ENCODE peak calls at places on chromosomes 11 and 22, in five cellular contexts. One of them, this sample, is unnamed.

GRCh38 chr22:31241936-31242335 is 29.8 kb downstream of the LIMK2 start:
- DNase-seq in lower leg skin: no peak
- DNase-seq in tibial nerve: no peak
- DNase-seq in adrenal gland: no peak
- DNase-seq in stomach: no peak
- DNase-seq in this sample: peak; percentile 24

GRCh38 chr11:117517097-117517496 is 189.4 kb downstream of the CEP164 start:
- DNase-seq in stomach: no peak
- DNase-seq in lower leg skin: no peak
- DNase-seq in adrenal gland: no peak
- DNase-seq in tibial nerve: no peak
- DNase-seq in this sample: no peak

GRCh38 chr11:7353100-7353499 is 101.4 kb downstream of the SYT9 start:
- DNase-seq in adrenal gland: peak; percentile 12
- DNase-seq in tibial nerve: no peak
- DNase-seq in stomach: no peak
- DNase-seq in lower leg skin: no peak
- DNase-seq in this sample: peak; percentile 17

GRCh38 chr22:50305658-50306566 is 1.5 kb downstream of the PLXNB2 start:
- DNase-seq in tibial nerve: peak; percentile 53
- DNase-seq in stomach: peak; percentile 88
- DNase-seq in lower leg skin: peak; percentile 96
- DNase-seq in adrenal gland: peak; percentile 97
- DNase-seq in this sample: peak; percentile 28

GRCh38 chr11:123129920-123130319 is 65.1 kb downstream of the CLMP start:
- DNase-seq in tibial nerve: no peak
- DNase-seq in adrenal gland: no peak
- DNase-seq in lower leg skin: no peak
- DNase-seq in stomach: no peak
- DNase-seq in this sample: no peak

GRCh38 chr11:24453129-24453723 is 43.6 kb upstream of the LUZP2 start:
- DNase-seq in lower leg skin: no peak
- DNase-seq in tibial nerve: no peak
- DNase-seq in adrenal gland: no peak
- DNase-seq in stomach: no peak
- DNase-seq in this sample: no peak

GRCh38 chr11:110069158-110069737 is 23.9 kb upstream of the ZC3H12C start:
- DNase-seq in tibial nerve: no peak
- DNase-seq in lower leg skin: peak; percentile 92
- DNase-seq in stomach: peak; percentile 39
- DNase-seq in adrenal gland: peak; percentile 69
- DNase-seq in this sample: no peak

GRCh38 chr11:16805942-16806341 is 67.5 kb downstream of the C11orf58 start:
- DNase-seq in adrenal gland: no peak
- DNase-seq in tibial nerve: no peak
- DNase-seq in lower leg skin: no peak
- DNase-seq in stomach: no peak
- DNase-seq in this sample: no peak

GRCh38 chr11:6927030-6927617 is 898 bp downstream of the ZNF215 start:
- DNase-seq in adrenal gland: no peak
- DNase-seq in lower leg skin: no peak
- DNase-seq in stomach: no peak
- DNase-seq in tibial nerve: no peak
- DNase-seq in this sample: no peak

GRCh38 chr11:113675003-113675471 is 31.1 kb downstream of the TMPRSS5 start:
- DNase-seq in lower leg skin: no peak
- DNase-seq in stomach: no peak
- DNase-seq in adrenal gland: no peak
- DNase-seq in tibial nerve: no peak
- DNase-seq in this sample: no peak

GRCh38 chr11:94909371-94909820 is 64.0 kb downstream of the CWC15 start:
- DNase-seq in lower leg skin: no peak
- DNase-seq in stomach: no peak
- DNase-seq in adrenal gland: no peak
- DNase-seq in tibial nerve: no peak
- DNase-seq in this sample: no peak

GRCh38 chr11:44870615-44871176 is 80.0 kb downstream of the TP53I11 start:
- DNase-seq in stomach: no peak
- DNase-seq in lower leg skin: no peak
- DNase-seq in tibial nerve: no peak
- DNase-seq in adrenal gland: no peak
- DNase-seq in this sample: no peak

GRCh38 chr11:109062445-109062844 is 359.5 kb upstream of the C11orf87 start:
- DNase-seq in lower leg skin: no peak
- DNase-seq in adrenal gland: no peak
- DNase-seq in tibial nerve: no peak
- DNase-seq in stomach: no peak
- DNase-seq in this sample: no peak

GRCh38 chr22:46367707-46368191 is 32.2 kb downstream of the TRMU start:
- DNase-seq in tibial nerve: peak; percentile 47
- DNase-seq in adrenal gland: peak; percentile 83
- DNase-seq in stomach: peak; percentile 89
- DNase-seq in lower leg skin: peak; percentile 92
- DNase-seq in this sample: peak; percentile 68

GRCh38 chr11:125402436-125402835 is 93.6 kb downstream of the FEZ1 start:
- DNase-seq in stomach: no peak
- DNase-seq in tibial nerve: no peak
- DNase-seq in adrenal gland: peak; percentile 64
- DNase-seq in lower leg skin: no peak
- DNase-seq in this sample: no peak

GRCh38 chr11:120326228-120326627 is 1.1 kb downstream of the TLCD5 start:
- DNase-seq in lower leg skin: no peak
- DNase-seq in tibial nerve: no peak
- DNase-seq in stomach: no peak
- DNase-seq in adrenal gland: peak; percentile 31
- DNase-seq in this sample: no peak

GRCh38 chr11:75400110-75400865 is 970 bp downstream of the RPS3 start:
- DNase-seq in tibial nerve: no peak
- DNase-seq in stomach: no peak
- DNase-seq in lower leg skin: no peak
- DNase-seq in adrenal gland: no peak
- DNase-seq in this sample: peak; percentile 69

GRCh38 chr11:75406338-75406777 is 7.0 kb downstream of the RPS3 start:
- DNase-seq in adrenal gland: no peak
- DNase-seq in tibial nerve: no peak
- DNase-seq in stomach: no peak
- DNase-seq in lower leg skin: no peak
- DNase-seq in this sample: peak; percentile 81

GRCh38 chr11:75403037-75403436 is 3.7 kb downstream of the RPS3 start:
- DNase-seq in tibial nerve: no peak
- DNase-seq in stomach: no peak
- DNase-seq in lower leg skin: no peak
- DNase-seq in adrenal gland: no peak
- DNase-seq in this sample: no peak

GRCh38 chr11:75402002-75402773 is 2.9 kb downstream of the RPS3 start:
- DNase-seq in adrenal gland: no peak
- DNase-seq in tibial nerve: no peak
- DNase-seq in stomach: no peak
- DNase-seq in lower leg skin: no peak
- DNase-seq in this sample: no peak

DNA sequence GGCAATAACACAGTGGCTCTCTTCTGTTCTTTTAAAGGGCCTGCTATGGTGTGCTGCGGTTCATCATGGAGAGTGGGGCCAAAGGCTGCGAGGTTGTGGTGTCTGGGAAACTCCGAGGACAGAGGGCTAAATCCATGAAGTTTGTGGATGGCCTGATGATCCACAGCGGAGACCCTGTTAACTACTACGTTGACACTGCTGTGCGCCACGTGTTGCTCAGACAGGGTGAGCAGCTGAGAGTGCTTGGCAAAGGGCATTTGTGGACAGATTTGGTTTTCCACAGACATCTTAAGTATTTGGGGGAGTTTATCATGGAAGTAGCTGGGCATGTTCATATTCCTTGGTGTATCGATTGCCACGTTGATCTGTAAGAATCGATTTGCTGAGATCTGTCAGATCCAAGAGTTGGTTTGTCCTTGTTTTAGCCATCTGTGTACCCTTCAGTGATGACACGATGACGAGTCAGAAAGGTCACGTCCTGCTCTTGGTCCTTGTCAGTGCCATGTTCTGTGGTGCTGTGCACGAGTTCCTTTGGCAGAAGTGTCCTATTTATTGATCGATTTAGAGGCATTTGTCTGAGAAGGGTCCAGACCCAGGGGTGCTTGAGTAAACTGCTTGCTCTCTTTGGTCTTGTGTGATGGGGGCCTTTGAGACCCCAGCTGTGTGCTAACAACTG is 4.8 kb downstream of the RPS3 start:
- DNase-seq in adrenal gland: no peak
- DNase-seq in lower leg skin: no peak
- DNase-seq in tibial nerve: no peak
- DNase-seq in stomach: no peak
- DNase-seq in this sample: no peak
- TF ChIP-seq POLR2A in adrenal gland: no peak
- TF ChIP-seq POLR2A in lower leg skin: no peak
- TF ChIP-seq POLR2A in tibial nerve: no peak
- TF ChIP-seq POLR2A in stomach: no peak
- TF ChIP-seq POLR2A in this sample: no peak

DNA sequence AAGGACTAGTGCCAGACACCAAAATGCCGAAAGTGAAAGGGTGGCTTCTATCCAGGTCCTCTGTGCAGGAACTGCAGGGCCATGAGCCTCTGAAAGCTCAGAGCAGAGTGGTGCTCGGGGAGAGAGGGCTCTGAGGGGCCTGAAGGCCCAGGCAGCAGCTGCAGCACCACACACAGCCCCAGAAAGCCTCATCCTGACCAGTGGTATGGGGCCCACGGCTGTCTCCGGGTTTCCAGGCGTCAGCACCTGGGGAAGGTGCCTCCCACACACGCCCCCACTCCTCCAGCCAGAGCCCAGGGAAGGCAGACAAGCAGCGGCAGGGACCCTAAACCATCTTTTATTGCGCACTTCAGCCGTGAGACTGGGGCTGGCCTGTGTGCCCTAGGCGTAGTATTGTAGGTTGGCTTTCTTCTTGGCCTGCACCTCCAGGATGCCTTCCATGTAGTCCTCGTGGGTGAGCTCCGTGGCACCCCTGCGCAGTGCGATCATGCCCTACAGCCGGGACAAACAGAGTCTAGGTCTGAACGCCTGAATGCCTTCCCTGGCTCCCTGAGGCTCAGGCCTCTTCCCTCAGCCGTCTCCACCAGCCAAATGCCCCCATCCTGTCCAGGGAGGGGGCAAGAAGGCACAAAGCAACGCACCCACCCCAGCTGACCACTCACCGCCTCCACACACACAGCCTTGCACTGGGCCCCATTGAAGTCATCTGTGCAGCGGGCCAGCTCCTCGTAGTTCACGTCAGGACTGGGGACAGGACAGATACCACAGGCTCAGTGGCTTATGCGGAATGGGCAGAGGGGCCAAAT is 7.6 kb downstream of the PSMC3 start:
- DNase-seq in lower leg skin: no peak
- DNase-seq in adrenal gland: no peak
- DNase-seq in tibial nerve: no peak
- DNase-seq in stomach: no peak
- DNase-seq in this sample: no peak
- TF ChIP-seq POLR2A in lower leg skin: no peak
- TF ChIP-seq POLR2A in adrenal gland: no peak
- TF ChIP-seq POLR2A in tibial nerve: no peak
- TF ChIP-seq POLR2A in stomach: no peak
- TF ChIP-seq POLR2A in this sample: no peak

GRCh38 chr22:42964994-42965699 is 49.8 kb downstream of the PACSIN2 start:
- DNase-seq in tibial nerve: no peak
- DNase-seq in lower leg skin: no peak
- DNase-seq in adrenal gland: no peak
- DNase-seq in stomach: no peak
- DNase-seq in this sample: no peak
- TF ChIP-seq POLR2A in tibial nerve: no peak
- TF ChIP-seq POLR2A in lower leg skin: no peak
- TF ChIP-seq POLR2A in adrenal gland: no peak
- TF ChIP-seq POLR2A in stomach: no peak
- TF ChIP-seq POLR2A in this sample: no peak

GRCh38 chr22:41021655-41022454 is 70.5 kb upstream of the EP300 start:
- DNase-seq in adrenal gland: peak; percentile 78
- DNase-seq in lower leg skin: peak; percentile 95
- DNase-seq in stomach: peak; percentile 69
- DNase-seq in tibial nerve: peak; percentile 46
- DNase-seq in this sample: peak; percentile 65
- TF ChIP-seq POLR2A in adrenal gland: peak; percentile 73
- TF ChIP-seq POLR2A in lower leg skin: no peak
- TF ChIP-seq POLR2A in stomach: peak; percentile 35
- TF ChIP-seq POLR2A in tibial nerve: peak; percentile 23
- TF ChIP-seq POLR2A in this sample: no peak

GRCh38 chr11:67264886-67265632 is 1.2 kb upstream of the GRK2 start:
- DNase-seq in stomach: no peak
- DNase-seq in tibial nerve: no peak
- DNase-seq in lower leg skin: no peak
- DNase-seq in adrenal gland: no peak
- DNase-seq in this sample: no peak

GRCh38 chr11:67265633-67266423 is 445 bp upstream of the GRK2 start:
- DNase-seq in tibial nerve: peak; percentile 59
- DNase-seq in adrenal gland: peak; percentile 80
- DNase-seq in stomach: peak; percentile 85
- DNase-seq in lower leg skin: peak; percentile 96
- DNase-seq in this sample: peak; percentile 91

GRCh38 chr11:67267188-67268035 is 1.1 kb downstream of the GRK2 start:
- DNase-seq in tibial nerve: no peak
- DNase-seq in adrenal gland: no peak
- DNase-seq in lower leg skin: no peak
- DNase-seq in stomach: peak; percentile 76
- DNase-seq in this sample: peak; percentile 62

GRCh38 chr11:67268036-67268683 is 1.9 kb downstream of the GRK2 start:
- DNase-seq in tibial nerve: no peak
- DNase-seq in stomach: no peak
- DNase-seq in lower leg skin: no peak
- DNase-seq in adrenal gland: no peak
- DNase-seq in this sample: peak; percentile 48

DNA sequence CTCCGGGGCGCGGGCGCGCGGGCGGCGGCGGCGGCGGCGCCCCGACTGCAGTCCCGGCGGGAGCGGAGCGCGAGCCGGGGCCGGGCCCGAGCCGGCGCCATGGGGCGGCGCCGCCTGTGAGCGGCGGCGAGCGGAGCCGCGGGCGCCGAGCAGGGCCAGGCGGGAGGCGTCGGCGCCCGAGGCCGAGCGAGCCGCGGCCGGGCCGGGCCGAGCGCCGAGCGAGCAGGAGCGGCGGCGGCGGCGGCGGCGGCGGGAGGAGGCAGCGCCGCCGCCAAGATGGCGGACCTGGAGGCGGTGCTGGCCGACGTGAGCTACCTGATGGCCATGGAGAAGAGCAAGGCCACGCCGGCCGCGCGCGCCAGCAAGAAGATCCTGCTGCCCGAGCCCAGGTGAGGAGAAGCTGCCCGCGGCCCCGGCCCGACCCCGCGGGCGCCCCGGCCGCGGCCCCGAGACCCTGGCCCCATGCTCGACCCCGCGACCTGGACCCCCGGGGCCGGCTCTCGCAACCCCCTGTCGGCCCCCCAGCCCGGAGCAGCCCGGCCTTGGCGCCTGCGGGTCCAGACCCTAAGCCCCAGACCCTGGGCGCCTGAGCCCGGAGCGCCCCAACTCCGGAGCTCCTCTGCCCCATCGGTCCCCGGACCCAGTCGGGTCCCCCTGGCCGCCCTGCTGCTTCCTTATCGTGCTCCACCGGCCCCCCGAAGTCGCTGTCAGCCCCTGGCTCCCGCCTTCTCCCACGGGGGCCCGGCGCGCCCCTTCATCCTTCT is at the start of gene GRK2:
- DNase-seq in tibial nerve: no peak
- DNase-seq in stomach: peak; percentile 52
- DNase-seq in adrenal gland: peak; percentile 60
- DNase-seq in lower leg skin: no peak
- DNase-seq in this sample: peak; percentile 76
- TF ChIP-seq POLR2A in tibial nerve: no peak
- TF ChIP-seq POLR2A in stomach: no peak
- TF ChIP-seq POLR2A in adrenal gland: no peak
- TF ChIP-seq POLR2A in lower leg skin: no peak
- TF ChIP-seq POLR2A in this sample: no peak

GRCh38 chr11:72233773-72234513 is 9.4 kb downstream of the INPPL1 start:
- DNase-seq in stomach: no peak
- DNase-seq in adrenal gland: no peak
- DNase-seq in tibial nerve: no peak
- DNase-seq in lower leg skin: peak; percentile 63
- DNase-seq in this sample: no peak
- TF ChIP-seq POLR2A in stomach: no peak
- TF ChIP-seq POLR2A in adrenal gland: no peak
- TF ChIP-seq POLR2A in tibial nerve: no peak
- TF ChIP-seq POLR2A in lower leg skin: no peak
- TF ChIP-seq POLR2A in this sample: no peak